ENCODE peak calls at places on chromosomes 2 and 18, in six cellular contexts. B, A, C, G, F and I are unnamed samples.

GRCh38 chr2:27932396-27932795 is 41.9 kb downstream of the BABAM2 start:
- DNase-seq in B (peak; percentile 82), A (no peak), C (no peak), G (no peak), F (no peak), I (peak; percentile 95)

GRCh38 chr2:197141669-197142068 is 168.9 kb downstream of the ANKRD44 start:
- DNase-seq in B (no peak), A (no peak), C (no peak), G (no peak), F (no peak), I (no peak)

GRCh38 chr2:100935372-100935752 is 66.7 kb upstream of the RPL31 start:
- DNase-seq in B (peak; percentile 69), A (no peak), C (no peak), G (peak; percentile 43), F (no peak), I (peak; percentile 29)

GRCh38 chr2:228048838-228049490 is 132.5 kb downstream of the SPHKAP start:
- DNase-seq in B (peak; percentile 66), A (peak; percentile 23), C (no peak), G (peak; percentile 26), F (no peak), I (peak; percentile 61)

GRCh38 chr2:193868833-193869232 is 1674.1 kb upstream of the TMEFF2 start:
- DNase-seq in B (peak; percentile 77), A (no peak), C (no peak), G (no peak), F (no peak), I (peak; percentile 78)

GRCh38 chr2:69685321-69686048 is 41.9 kb upstream of the AAK1 start:
- DNase-seq in B (no peak), A (no peak), C (no peak), G (no peak), F (no peak), I (peak; percentile 79)

GRCh38 chr2:144583741-144584453 is 64.0 kb upstream of the ZEB2 start:
- DNase-seq in B (peak; percentile 71), A (no peak), C (no peak), G (peak; percentile 67), F (no peak), I (peak; percentile 55)

GRCh38 chr2:236875906-236876505 is 209.7 kb upstream of the COPS8 start:
- DNase-seq in B (no peak), A (no peak), C (no peak), G (no peak), F (no peak), I (no peak)

GRCh38 chr18:48137354-48138208 is 207.1 kb upstream of the SMAD2 start:
- DNase-seq in B (no peak), A (no peak), C (no peak), G (no peak), F (no peak), I (no peak)

GRCh38 chr2:9474361-9475117 is at the start of gene IAH1:
- DNase-seq in B (peak; percentile 28), A (peak; percentile 38), C (peak; percentile 73), G (peak; percentile 22), F (peak; percentile 69), I (peak; percentile 63)

GRCh38 chr2:47323822-47324171 is 79.2 kb upstream of the MSH2 start:
- DNase-seq in B (no peak), A (no peak), C (no peak), G (no peak), F (no peak), I (no peak)

GRCh38 chr2:240820014-240820606 is at the start of gene KIF1A:
- DNase-seq in B (no peak), A (peak; percentile 62), C (peak; percentile 11), G (no peak), F (no peak), I (no peak)

GRCh38 chr2:169933124-169933711 is 106.0 kb downstream of the UBR3 start:
- DNase-seq in B (no peak), A (no peak), C (no peak), G (peak; percentile 2), F (no peak), I (peak; percentile 53)

GRCh38 chr2:238141541-238142318 is 3.3 kb downstream of the KLHL30 start:
- DNase-seq in B (peak; percentile 61), A (no peak), C (peak; percentile 36), G (peak; percentile 19), F (no peak), I (peak; percentile 89)

GRCh38 chr2:24233321-24233720 is 58.5 kb downstream of the FAM228A start:
- DNase-seq in B (no peak), A (no peak), C (no peak), G (no peak), F (no peak), I (no peak)

GRCh38 chr2:152062130-152063091 is 36.4 kb downstream of the CACNB4 start:
- DNase-seq in B (no peak), A (no peak), C (no peak), G (peak; percentile 52), F (no peak), I (peak; percentile 19)

GRCh38 chr2:158395166-158395565 is 61.4 kb downstream of the CCDC148 start:
- DNase-seq in B (peak; percentile 4), A (no peak), C (no peak), G (no peak), F (no peak), I (peak; percentile 91)

GRCh38 chr2:18791172-18791797 is 201.9 kb upstream of the NT5C1B start:
- DNase-seq in B (peak; percentile 40), A (no peak), C (no peak), G (no peak), F (no peak), I (peak; percentile 46)

GRCh38 chr2:221461911-221462310 is 110.2 kb downstream of the EPHA4 start:
- DNase-seq in B (peak; percentile 14), A (no peak), C (no peak), G (no peak), F (no peak), I (peak; percentile 65)

GRCh38 chr2:199704358-199705238 is 146.4 kb downstream of the FTCDNL1 start:
- DNase-seq in B (peak; percentile 46), A (peak; percentile 26), C (no peak), G (peak; percentile 19), F (peak; percentile 47), I (peak; percentile 43)

GRCh38 chr2:158305501-158305900 is 151.1 kb downstream of the CCDC148 start:
- DNase-seq in B (peak; percentile 38), A (no peak), C (no peak), G (no peak), F (no peak), I (peak; percentile 39)

GRCh38 chr2:172234716-172235661 is 132.3 kb upstream of the DLX2 start:
- DNase-seq in B (no peak), A (no peak), C (no peak), G (no peak), F (no peak), I (no peak)

GRCh38 chr2:12032975-12033374 is 286.5 kb downstream of the LPIN1 start:
- DNase-seq in B (no peak), A (no peak), C (no peak), G (no peak), F (no peak), I (peak; percentile 15)

GRCh38 chr2:219344756-219345458 is 12.4 kb upstream of the RESP18 start:
- DNase-seq in B (no peak), A (no peak), C (peak; percentile 42), G (no peak), F (no peak), I (peak; percentile 26)

GRCh38 chr18:464311-464659 is 36.2 kb downstream of the COLEC12 start:
- DNase-seq in B (no peak), A (no peak), C (no peak), G (no peak), F (peak; percentile 31), I (no peak)

GRCh38 chr2:210752532-210752931 is 196.1 kb downstream of the CPS1 start:
- DNase-seq in B (no peak), A (no peak), C (no peak), G (no peak), F (no peak), I (no peak)

GRCh38 chr2:24076849-24077534 is 866 bp upstream of the SF3B6 start:
- DNase-seq in B (no peak), A (peak; percentile 17), C (no peak), G (no peak), F (peak; percentile 24), I (peak; percentile 42)

GRCh38 chr2:172119089-172119488 is 16.4 kb upstream of the DLX2 start:
- DNase-seq in B (peak; percentile 81), A (no peak), C (no peak), G (no peak), F (no peak), I (peak; percentile 67)

GRCh38 chr2:230170532-230170931 is 49.3 kb downstream of the SP110 start:
- DNase-seq in B (no peak), A (no peak), C (no peak), G (no peak), F (no peak), I (no peak)

GRCh38 chr2:112626604-112627059 is 19.1 kb upstream of the SLC20A1 start:
- DNase-seq in B (peak; percentile 88), A (peak; percentile 65), C (peak; percentile 56), G (peak; percentile 39), F (peak; percentile 72), I (peak; percentile 76)